ENCODE peak calls at places on chromosomes 12 and 14, in eight cellular contexts. One of them, this sample, is unnamed.

GRCh38 chr14:30283822-30284446 is 275.0 kb upstream of the G2E3 start:
- DNase-seq in foreskin keratinocyte: no peak
- DNase-seq in substantia nigra: peak
- DNase-seq in nephron progenitor cell: peak
- DNase-seq in EL: peak
- DNase-seq in colonic mucosa: peak
- DNase-seq in stimulated activated CD8-positive, alpha-beta memory T cell treated with anti-CD3 and anti-CD28 coated beads, Interleukin-2, amount 100 ng/mL, for 48 hours: no peak
- DNase-seq in HS-5: no peak
- DNase-seq in this sample: no peak

GRCh38 chr12:3035815-3036702 is 41.1 kb upstream of the TSPAN9 start:
- DNase-seq in EL: no peak
- DNase-seq in HS-5: no peak
- DNase-seq in colonic mucosa: no peak
- DNase-seq in nephron progenitor cell: no peak
- DNase-seq in foreskin keratinocyte: no peak
- DNase-seq in stimulated activated CD8-positive, alpha-beta memory T cell treated with anti-CD3 and anti-CD28 coated beads, Interleukin-2, amount 100 ng/mL, for 48 hours: no peak
- DNase-seq in substantia nigra: peak
- DNase-seq in this sample: peak

GRCh38 chr12:13116971-13117370 is 13.5 kb upstream of the GSG1 start:
- DNase-seq in foreskin keratinocyte: no peak
- DNase-seq in stimulated activated CD8-positive, alpha-beta memory T cell treated with anti-CD3 and anti-CD28 coated beads, Interleukin-2, amount 100 ng/mL, for 48 hours: no peak
- DNase-seq in EL: no peak
- DNase-seq in substantia nigra: no peak
- DNase-seq in nephron progenitor cell: no peak
- DNase-seq in HS-5: no peak
- DNase-seq in colonic mucosa: no peak
- DNase-seq in this sample: no peak

GRCh38 chr14:95679995-95680735 is 6.1 kb upstream of the TCL1B start:
- DNase-seq in EL: no peak
- DNase-seq in nephron progenitor cell: peak
- DNase-seq in colonic mucosa: no peak
- DNase-seq in HS-5: no peak
- DNase-seq in foreskin keratinocyte: no peak
- DNase-seq in stimulated activated CD8-positive, alpha-beta memory T cell treated with anti-CD3 and anti-CD28 coated beads, Interleukin-2, amount 100 ng/mL, for 48 hours: no peak
- DNase-seq in substantia nigra: no peak
- DNase-seq in this sample: no peak

GRCh38 chr14:88170333-88170732 is 152.7 kb downstream of the KCNK10 start:
- DNase-seq in stimulated activated CD8-positive, alpha-beta memory T cell treated with anti-CD3 and anti-CD28 coated beads, Interleukin-2, amount 100 ng/mL, for 48 hours: no peak
- DNase-seq in foreskin keratinocyte: no peak
- DNase-seq in substantia nigra: no peak
- DNase-seq in nephron progenitor cell: no peak
- DNase-seq in HS-5: no peak
- DNase-seq in EL: no peak
- DNase-seq in colonic mucosa: no peak
- DNase-seq in this sample: no peak

GRCh38 chr12:31736472-31736871 is 7.7 kb upstream of the AMN1 start:
- DNase-seq in HS-5: peak
- DNase-seq in nephron progenitor cell: no peak
- DNase-seq in substantia nigra: no peak
- DNase-seq in colonic mucosa: no peak
- DNase-seq in stimulated activated CD8-positive, alpha-beta memory T cell treated with anti-CD3 and anti-CD28 coated beads, Interleukin-2, amount 100 ng/mL, for 48 hours: peak
- DNase-seq in EL: peak
- DNase-seq in foreskin keratinocyte: peak
- DNase-seq in this sample: no peak

GRCh38 chr12:101781834-101782543 is 42.7 kb upstream of the SYCP3 start:
- DNase-seq in EL: peak
- DNase-seq in colonic mucosa: no peak
- DNase-seq in substantia nigra: no peak
- DNase-seq in foreskin keratinocyte: peak
- DNase-seq in nephron progenitor cell: no peak
- DNase-seq in HS-5: no peak
- DNase-seq in stimulated activated CD8-positive, alpha-beta memory T cell treated with anti-CD3 and anti-CD28 coated beads, Interleukin-2, amount 100 ng/mL, for 48 hours: no peak
- DNase-seq in this sample: no peak

GRCh38 chr14:85421166-85421877 is 108.6 kb upstream of the FLRT2 start:
- DNase-seq in EL: peak
- DNase-seq in substantia nigra: no peak
- DNase-seq in stimulated activated CD8-positive, alpha-beta memory T cell treated with anti-CD3 and anti-CD28 coated beads, Interleukin-2, amount 100 ng/mL, for 48 hours: no peak
- DNase-seq in nephron progenitor cell: no peak
- DNase-seq in foreskin keratinocyte: peak
- DNase-seq in HS-5: no peak
- DNase-seq in colonic mucosa: no peak
- DNase-seq in this sample: no peak

GRCh38 chr14:52051861-52052260 is 17.0 kb downstream of the NID2 start:
- DNase-seq in foreskin keratinocyte: no peak
- DNase-seq in substantia nigra: no peak
- DNase-seq in HS-5: no peak
- DNase-seq in nephron progenitor cell: no peak
- DNase-seq in stimulated activated CD8-positive, alpha-beta memory T cell treated with anti-CD3 and anti-CD28 coated beads, Interleukin-2, amount 100 ng/mL, for 48 hours: no peak
- DNase-seq in EL: peak
- DNase-seq in colonic mucosa: no peak
- DNase-seq in this sample: no peak

GRCh38 chr12:53380104-53380796 is at the start of gene SP1:
- DNase-seq in HS-5: peak
- DNase-seq in colonic mucosa: peak
- DNase-seq in foreskin keratinocyte: peak
- DNase-seq in EL: peak
- DNase-seq in substantia nigra: peak
- DNase-seq in nephron progenitor cell: peak
- DNase-seq in stimulated activated CD8-positive, alpha-beta memory T cell treated with anti-CD3 and anti-CD28 coated beads, Interleukin-2, amount 100 ng/mL, for 48 hours: peak
- DNase-seq in this sample: peak

GRCh38 chr12:110639336-110640178 is 25.6 kb downstream of the TCTN1 start:
- DNase-seq in foreskin keratinocyte: peak
- DNase-seq in substantia nigra: no peak
- DNase-seq in stimulated activated CD8-positive, alpha-beta memory T cell treated with anti-CD3 and anti-CD28 coated beads, Interleukin-2, amount 100 ng/mL, for 48 hours: no peak
- DNase-seq in colonic mucosa: no peak
- DNase-seq in nephron progenitor cell: no peak
- DNase-seq in EL: peak
- DNase-seq in HS-5: peak
- DNase-seq in this sample: no peak

GRCh38 chr12:50550530-50551223 is 45.9 kb downstream of the DIP2B start:
- DNase-seq in stimulated activated CD8-positive, alpha-beta memory T cell treated with anti-CD3 and anti-CD28 coated beads, Interleukin-2, amount 100 ng/mL, for 48 hours: no peak
- DNase-seq in nephron progenitor cell: no peak
- DNase-seq in substantia nigra: no peak
- DNase-seq in colonic mucosa: no peak
- DNase-seq in EL: no peak
- DNase-seq in HS-5: no peak
- DNase-seq in foreskin keratinocyte: peak
- DNase-seq in this sample: no peak

GRCh38 chr12:76898472-76898871 is 19.7 kb upstream of the CSRP2 start:
- DNase-seq in foreskin keratinocyte: no peak
- DNase-seq in EL: no peak
- DNase-seq in nephron progenitor cell: no peak
- DNase-seq in substantia nigra: no peak
- DNase-seq in colonic mucosa: no peak
- DNase-seq in stimulated activated CD8-positive, alpha-beta memory T cell treated with anti-CD3 and anti-CD28 coated beads, Interleukin-2, amount 100 ng/mL, for 48 hours: no peak
- DNase-seq in HS-5: no peak
- DNase-seq in this sample: no peak

GRCh38 chr14:64841121-64841611 is 38.5 kb downstream of the SPTB start:
- DNase-seq in nephron progenitor cell: peak
- DNase-seq in substantia nigra: no peak
- DNase-seq in HS-5: peak
- DNase-seq in stimulated activated CD8-positive, alpha-beta memory T cell treated with anti-CD3 and anti-CD28 coated beads, Interleukin-2, amount 100 ng/mL, for 48 hours: no peak
- DNase-seq in EL: peak
- DNase-seq in colonic mucosa: no peak
- DNase-seq in foreskin keratinocyte: peak
- DNase-seq in this sample: no peak

GRCh38 chr14:26526132-26526531 is 71.7 kb downstream of the NOVA1 start:
- DNase-seq in foreskin keratinocyte: no peak
- DNase-seq in EL: no peak
- DNase-seq in HS-5: peak
- DNase-seq in colonic mucosa: no peak
- DNase-seq in nephron progenitor cell: no peak
- DNase-seq in stimulated activated CD8-positive, alpha-beta memory T cell treated with anti-CD3 and anti-CD28 coated beads, Interleukin-2, amount 100 ng/mL, for 48 hours: no peak
- DNase-seq in substantia nigra: no peak
- DNase-seq in this sample: no peak

GRCh38 chr12:2639020-2639298 is 155.8 kb upstream of the FKBP4 start:
- DNase-seq in nephron progenitor cell: no peak
- DNase-seq in EL: no peak
- DNase-seq in stimulated activated CD8-positive, alpha-beta memory T cell treated with anti-CD3 and anti-CD28 coated beads, Interleukin-2, amount 100 ng/mL, for 48 hours: no peak
- DNase-seq in colonic mucosa: no peak
- DNase-seq in HS-5: no peak
- DNase-seq in foreskin keratinocyte: no peak
- DNase-seq in substantia nigra: no peak
- DNase-seq in this sample: no peak

GRCh38 chr12:13079440-13079906 is 24.0 kb downstream of the GSG1 start:
- DNase-seq in colonic mucosa: no peak
- DNase-seq in nephron progenitor cell: no peak
- DNase-seq in stimulated activated CD8-positive, alpha-beta memory T cell treated with anti-CD3 and anti-CD28 coated beads, Interleukin-2, amount 100 ng/mL, for 48 hours: no peak
- DNase-seq in EL: no peak
- DNase-seq in HS-5: no peak
- DNase-seq in foreskin keratinocyte: no peak
- DNase-seq in substantia nigra: no peak
- DNase-seq in this sample: no peak

GRCh38 chr14:21039059-21039422 is 3.1 kb upstream of the RNASE7 start:
- DNase-seq in nephron progenitor cell: no peak
- DNase-seq in colonic mucosa: peak
- DNase-seq in HS-5: no peak
- DNase-seq in stimulated activated CD8-positive, alpha-beta memory T cell treated with anti-CD3 and anti-CD28 coated beads, Interleukin-2, amount 100 ng/mL, for 48 hours: no peak
- DNase-seq in substantia nigra: peak
- DNase-seq in foreskin keratinocyte: no peak
- DNase-seq in EL: peak
- DNase-seq in this sample: peak

GRCh38 chr12:76455582-76456345 is 103.8 kb downstream of the OSBPL8 start:
- DNase-seq in HS-5: peak
- DNase-seq in stimulated activated CD8-positive, alpha-beta memory T cell treated with anti-CD3 and anti-CD28 coated beads, Interleukin-2, amount 100 ng/mL, for 48 hours: no peak
- DNase-seq in substantia nigra: no peak
- DNase-seq in colonic mucosa: no peak
- DNase-seq in nephron progenitor cell: no peak
- DNase-seq in foreskin keratinocyte: peak
- DNase-seq in EL: peak
- DNase-seq in this sample: no peak

GRCh38 chr12:80567391-80567790 is 123.4 kb downstream of the PTPRQ start:
- DNase-seq in EL: peak
- DNase-seq in stimulated activated CD8-positive, alpha-beta memory T cell treated with anti-CD3 and anti-CD28 coated beads, Interleukin-2, amount 100 ng/mL, for 48 hours: no peak
- DNase-seq in nephron progenitor cell: no peak
- DNase-seq in colonic mucosa: no peak
- DNase-seq in substantia nigra: no peak
- DNase-seq in foreskin keratinocyte: no peak
- DNase-seq in HS-5: no peak
- DNase-seq in this sample: no peak

GRCh38 chr14:37056473-37056872 is 115.9 kb downstream of the SLC25A21 start:
- DNase-seq in foreskin keratinocyte: no peak
- DNase-seq in substantia nigra: no peak
- DNase-seq in colonic mucosa: no peak
- DNase-seq in HS-5: no peak
- DNase-seq in EL: peak
- DNase-seq in stimulated activated CD8-positive, alpha-beta memory T cell treated with anti-CD3 and anti-CD28 coated beads, Interleukin-2, amount 100 ng/mL, for 48 hours: no peak
- DNase-seq in nephron progenitor cell: no peak
- DNase-seq in this sample: no peak

GRCh38 chr12:82057770-82058169 is 298.6 kb upstream of the PPFIA2 start:
- DNase-seq in foreskin keratinocyte: peak
- DNase-seq in HS-5: no peak
- DNase-seq in nephron progenitor cell: no peak
- DNase-seq in colonic mucosa: no peak
- DNase-seq in EL: no peak
- DNase-seq in stimulated activated CD8-positive, alpha-beta memory T cell treated with anti-CD3 and anti-CD28 coated beads, Interleukin-2, amount 100 ng/mL, for 48 hours: no peak
- DNase-seq in substantia nigra: no peak
- DNase-seq in this sample: no peak

GRCh38 chr14:58705066-58705465 is 67.3 kb downstream of the DACT1 start:
- DNase-seq in stimulated activated CD8-positive, alpha-beta memory T cell treated with anti-CD3 and anti-CD28 coated beads, Interleukin-2, amount 100 ng/mL, for 48 hours: no peak
- DNase-seq in nephron progenitor cell: no peak
- DNase-seq in HS-5: no peak
- DNase-seq in foreskin keratinocyte: no peak
- DNase-seq in substantia nigra: no peak
- DNase-seq in EL: peak
- DNase-seq in colonic mucosa: no peak
- DNase-seq in this sample: no peak

GRCh38 chr12:66280573-66280972 is 21.7 kb upstream of the HELB start:
- DNase-seq in HS-5: no peak
- DNase-seq in substantia nigra: no peak
- DNase-seq in EL: no peak
- DNase-seq in stimulated activated CD8-positive, alpha-beta memory T cell treated with anti-CD3 and anti-CD28 coated beads, Interleukin-2, amount 100 ng/mL, for 48 hours: no peak
- DNase-seq in nephron progenitor cell: no peak
- DNase-seq in foreskin keratinocyte: no peak
- DNase-seq in colonic mucosa: no peak
- DNase-seq in this sample: no peak

GRCh38 chr14:63787995-63788946 is 60.4 kb upstream of the SGPP1 start:
- DNase-seq in HS-5: no peak
- DNase-seq in stimulated activated CD8-positive, alpha-beta memory T cell treated with anti-CD3 and anti-CD28 coated beads, Interleukin-2, amount 100 ng/mL, for 48 hours: no peak
- DNase-seq in colonic mucosa: no peak
- DNase-seq in EL: no peak
- DNase-seq in nephron progenitor cell: no peak
- DNase-seq in foreskin keratinocyte: no peak
- DNase-seq in substantia nigra: no peak
- DNase-seq in this sample: no peak

GRCh38 chr14:97491697-97492096 is 694.5 kb downstream of the VRK1 start:
- DNase-seq in stimulated activated CD8-positive, alpha-beta memory T cell treated with anti-CD3 and anti-CD28 coated beads, Interleukin-2, amount 100 ng/mL, for 48 hours: no peak
- DNase-seq in EL: no peak
- DNase-seq in colonic mucosa: no peak
- DNase-seq in substantia nigra: no peak
- DNase-seq in nephron progenitor cell: no peak
- DNase-seq in HS-5: no peak
- DNase-seq in foreskin keratinocyte: no peak
- DNase-seq in this sample: no peak

GRCh38 chr12:32124637-32125036 is 18.0 kb downstream of the BICD1 start:
- DNase-seq in substantia nigra: no peak
- DNase-seq in foreskin keratinocyte: no peak
- DNase-seq in EL: no peak
- DNase-seq in stimulated activated CD8-positive, alpha-beta memory T cell treated with anti-CD3 and anti-CD28 coated beads, Interleukin-2, amount 100 ng/mL, for 48 hours: no peak
- DNase-seq in colonic mucosa: no peak
- DNase-seq in nephron progenitor cell: no peak
- DNase-seq in HS-5: no peak
- DNase-seq in this sample: no peak

GRCh38 chr12:98401427-98401826 is 114.0 kb upstream of the TMPO start:
- DNase-seq in EL: no peak
- DNase-seq in substantia nigra: no peak
- DNase-seq in foreskin keratinocyte: no peak
- DNase-seq in stimulated activated CD8-positive, alpha-beta memory T cell treated with anti-CD3 and anti-CD28 coated beads, Interleukin-2, amount 100 ng/mL, for 48 hours: no peak
- DNase-seq in nephron progenitor cell: peak
- DNase-seq in colonic mucosa: no peak
- DNase-seq in HS-5: no peak
- DNase-seq in this sample: no peak

GRCh38 chr12:19288603-19289244 is 150.6 kb upstream of the AEBP2 start:
- DNase-seq in foreskin keratinocyte: peak
- DNase-seq in EL: peak
- DNase-seq in HS-5: peak
- DNase-seq in substantia nigra: no peak
- DNase-seq in colonic mucosa: no peak
- DNase-seq in stimulated activated CD8-positive, alpha-beta memory T cell treated with anti-CD3 and anti-CD28 coated beads, Interleukin-2, amount 100 ng/mL, for 48 hours: no peak
- DNase-seq in nephron progenitor cell: no peak
- DNase-seq in this sample: no peak

GRCh38 chr12:32568241-32568640 is 110.9 kb upstream of the DNM1L start:
- DNase-seq in stimulated activated CD8-positive, alpha-beta memory T cell treated with anti-CD3 and anti-CD28 coated beads, Interleukin-2, amount 100 ng/mL, for 48 hours: no peak
- DNase-seq in substantia nigra: no peak
- DNase-seq in HS-5: peak
- DNase-seq in colonic mucosa: no peak
- DNase-seq in nephron progenitor cell: no peak
- DNase-seq in foreskin keratinocyte: peak
- DNase-seq in EL: peak
- DNase-seq in this sample: no peak

GRCh38 chr12:52338241-52338960 is 17.2 kb upstream of the KRT83 start:
- DNase-seq in stimulated activated CD8-positive, alpha-beta memory T cell treated with anti-CD3 and anti-CD28 coated beads, Interleukin-2, amount 100 ng/mL, for 48 hours: no peak
- DNase-seq in colonic mucosa: no peak
- DNase-seq in substantia nigra: no peak
- DNase-seq in EL: no peak
- DNase-seq in nephron progenitor cell: no peak
- DNase-seq in foreskin keratinocyte: peak
- DNase-seq in HS-5: no peak
- DNase-seq in this sample: no peak

GRCh38 chr12:64782181-64782580 is 23.0 kb upstream of the GNS start:
- DNase-seq in EL: no peak
- DNase-seq in foreskin keratinocyte: no peak
- DNase-seq in stimulated activated CD8-positive, alpha-beta memory T cell treated with anti-CD3 and anti-CD28 coated beads, Interleukin-2, amount 100 ng/mL, for 48 hours: no peak
- DNase-seq in substantia nigra: no peak
- DNase-seq in nephron progenitor cell: no peak
- DNase-seq in HS-5: no peak
- DNase-seq in colonic mucosa: no peak
- DNase-seq in this sample: no peak

GRCh38 chr12:92466391-92467305 is 236.1 kb upstream of the PLEKHG7 start:
- DNase-seq in stimulated activated CD8-positive, alpha-beta memory T cell treated with anti-CD3 and anti-CD28 coated beads, Interleukin-2, amount 100 ng/mL, for 48 hours: no peak
- DNase-seq in nephron progenitor cell: no peak
- DNase-seq in substantia nigra: peak
- DNase-seq in foreskin keratinocyte: no peak
- DNase-seq in EL: no peak
- DNase-seq in colonic mucosa: no peak
- DNase-seq in HS-5: no peak
- DNase-seq in this sample: peak

GRCh38 chr14:104888489-104889373 is 23.7 kb downstream of the CEP170B start:
- DNase-seq in nephron progenitor cell: no peak
- DNase-seq in HS-5: no peak
- DNase-seq in colonic mucosa: peak
- DNase-seq in substantia nigra: no peak
- DNase-seq in stimulated activated CD8-positive, alpha-beta memory T cell treated with anti-CD3 and anti-CD28 coated beads, Interleukin-2, amount 100 ng/mL, for 48 hours: no peak
- DNase-seq in foreskin keratinocyte: no peak
- DNase-seq in EL: no peak
- DNase-seq in this sample: no peak

This sample was measured in C1 segment of cervical spinal cord.